ENCODE peak calls at places on chromosome X, in seven cellular contexts. W is stomach, U is A549, Y is ovary, R is suprapubic skin, C is transverse colon, G is K562. I is an unnamed sample.

GRCh38 chrX:140050906-140051305 is 85.6 kb upstream of the CXorf66 start:
- DNase-seq in W (no peak), U (peak; percentile 15), Y (no peak), R (no peak), C (no peak), G (peak; percentile 3), I (no peak)

GRCh38 chrX:144730486-144730885 is 516.8 kb upstream of the SPANXN1 start:
- DNase-seq in W (no peak), U (no peak), Y (no peak), R (no peak), C (no peak), G (no peak), I (no peak)

GRCh38 chrX:1535241-1536041 is 1.5 kb downstream of the P2RY8 start:
- DNase-seq in W (no peak), U (no peak), Y (no peak), R (no peak), C (peak; percentile 39), G (no peak), I (peak; percentile 64)

GRCh38 chrX:28920554-28920953 is 333.3 kb downstream of the IL1RAPL1 start:
- DNase-seq in W (no peak), U (no peak), Y (no peak), R (no peak), C (no peak), G (no peak), I (no peak)

GRCh38 chrX:44913656-44914531 is 40.9 kb downstream of the KDM6A start:
- DNase-seq in W (no peak), U (no peak), Y (no peak), R (no peak), C (no peak), G (no peak), I (no peak)

GRCh38 chrX:137313627-137314026 is 252.3 kb upstream of the ZIC3 start:
- DNase-seq in W (no peak), U (no peak), Y (no peak), R (no peak), C (no peak), G (no peak), I (no peak)

GRCh38 chrX:129843459-129844306 is at the start of gene ZDHHC9:
- DNase-seq in W (peak; percentile 89), U (peak; percentile 91), Y (peak; percentile 89), R (peak; percentile 92), C (peak; percentile 90), G (peak; percentile 92), I (peak; percentile 77)

GRCh38 chrX:861335-861890 is 230.8 kb downstream of the SHOX start:
- DNase-seq in W (no peak), U (no peak), Y (no peak), R (no peak), C (no peak), G (no peak), I (no peak)

GRCh38 chrX:124347242-124347641 is 879 bp downstream of the SH2D1A start:
- DNase-seq in W (no peak), U (no peak), Y (no peak), R (no peak), C (no peak), G (no peak), I (no peak)
- H3K27ac ChIP-seq in W (no peak overlapping the region), U (no peak overlapping the region), Y (no peak overlapping the region), R (no peak overlapping the region), C (peak overlapping the region; percentile 29), G (no peak overlapping the region), I (no peak overlapping the region)

GRCh38 chrX:40171513-40172168 is 73.9 kb upstream of the BCOR start:
- DNase-seq in W (no peak), U (no peak), Y (no peak), R (no peak), C (no peak), G (peak; percentile 45), I (no peak)
- TF ChIP-seq EP300 in W (no peak), U (no peak), Y (no peak), R (no peak), C (no peak), G (no peak), I (no peak)

GRCh38 chrX:40145670-40146470 is 48.1 kb upstream of the BCOR start:
- DNase-seq in W (no peak), U (no peak), Y (no peak), R (no peak), C (no peak), G (no peak), I (no peak)

GRCh38 chrX:40143987-40144386 is 46.2 kb upstream of the BCOR start:
- DNase-seq in W (no peak), U (no peak), Y (no peak), R (no peak), C (no peak), G (no peak), I (no peak)

GRCh38 chrX:40146471-40147398 is 49.0 kb upstream of the BCOR start:
- DNase-seq in W (no peak), U (no peak), Y (peak; percentile 52), R (no peak), C (no peak), G (no peak), I (no peak)

GRCh38 chrX:40144576-40144975 is 46.8 kb upstream of the BCOR start:
- DNase-seq in W (no peak), U (no peak), Y (no peak), R (no peak), C (no peak), G (no peak), I (no peak)

GRCh38 chrX:40145001-40145631 is 47.4 kb upstream of the BCOR start:
- DNase-seq in W (no peak), U (no peak), Y (no peak), R (no peak), C (no peak), G (no peak), I (no peak)
- H3K4me3 ChIP-seq in W (peak overlapping the region; percentile 46), U (no peak overlapping the region), Y (peak overlapping the region; percentile 39), R (peak overlapping the region; percentile 59), C (no peak overlapping the region), G (no peak overlapping the region), I (peak overlapping the region; percentile 39)

GRCh38 chrX:71174795-71175194 is 30.2 kb downstream of the NLGN3 start:
- DNase-seq in W (no peak), U (no peak), Y (no peak), R (no peak), C (no peak), G (no peak), I (no peak)

GRCh38 chrX:71173440-71173839 is 28.8 kb downstream of the NLGN3 start:
- DNase-seq in W (no peak), U (no peak), Y (no peak), R (no peak), C (no peak), G (peak; percentile 39), I (no peak)

GRCh38 chrX:71175531-71175930 is 30.9 kb downstream of the NLGN3 start:
- DNase-seq in W (no peak), U (no peak), Y (no peak), R (no peak), C (no peak), G (no peak), I (no peak)

GRCh38 chrX:71178908-71179307 is 34.3 kb downstream of the NLGN3 start:
- DNase-seq in W (peak; percentile 65), U (peak; percentile 76), Y (peak; percentile 47), R (no peak), C (peak; percentile 56), G (peak; percentile 81), I (peak; percentile 40)

DNA sequence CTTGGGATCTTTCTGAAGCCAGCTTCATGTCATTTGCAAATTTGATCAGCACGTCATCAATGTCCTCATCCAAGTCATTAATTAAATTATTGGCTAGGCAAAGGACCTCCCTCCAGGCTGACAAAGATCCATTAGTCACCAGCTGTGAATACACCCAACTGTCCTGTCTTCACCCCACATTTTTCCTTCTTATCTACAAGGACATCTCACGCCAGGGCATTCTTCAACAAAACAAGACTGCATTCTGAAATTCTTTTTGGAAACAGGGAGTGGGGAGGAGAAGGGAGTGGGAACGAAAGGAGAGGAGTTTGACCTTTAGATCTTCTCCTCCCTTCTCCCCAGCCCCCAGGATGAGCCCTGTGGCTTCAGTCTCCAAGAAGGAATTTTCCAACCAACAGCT is 32.7 kb downstream of the NLGN3 start:
- DNase-seq in W (no peak), U (no peak), Y (no peak), R (no peak), C (no peak), G (no peak), I (no peak)
- H3K27ac ChIP-seq in W (no peak overlapping the region), U (no peak overlapping the region), Y (no peak overlapping the region), R (no peak overlapping the region), C (no peak overlapping the region), G (no peak overlapping the region), I (no peak overlapping the region)

GRCh38 chrX:9997524-9997923 is 30.4 kb downstream of the CLDN34 start:
- DNase-seq in W (no peak), U (no peak), Y (no peak), R (no peak), C (no peak), G (no peak), I (no peak)
- TF ChIP-seq EP300 in W (no peak), U (no peak), Y (no peak), R (no peak), C (no peak), G (no peak), I (no peak)

DNA sequence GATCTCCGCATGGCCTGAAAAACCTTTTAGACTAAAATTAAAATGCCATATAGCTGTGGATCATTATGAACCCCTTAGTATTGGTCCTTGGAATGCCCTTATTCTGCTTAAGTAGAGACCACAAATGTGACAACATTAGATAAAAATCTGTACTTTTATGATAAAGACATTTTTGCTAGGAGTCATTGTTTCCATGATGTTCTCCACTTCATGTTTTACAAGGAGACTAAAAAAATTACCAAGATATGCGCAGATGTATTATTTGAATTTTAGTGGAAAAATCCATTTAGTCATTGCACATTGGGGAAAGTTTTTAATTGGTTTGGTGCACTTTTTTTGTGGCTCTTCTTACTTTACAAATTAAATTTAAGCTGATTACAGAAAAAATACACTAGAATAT is 85.1 kb upstream of the HPRT1 start:
- DNase-seq in W (no peak), U (no peak), Y (no peak), R (no peak), C (no peak), G (no peak), I (no peak)
- H3K4me3 ChIP-seq in W (no peak overlapping the region), U (peak overlapping the region; percentile 89), Y (no peak overlapping the region), R (peak overlapping the region; percentile 74), C (no peak overlapping the region), G (peak overlapping the region; percentile 93), I (no peak overlapping the region)

GRCh38 chrX:40297949-40298539 is 200.3 kb upstream of the BCOR start:
- DNase-seq in W (no peak), U (no peak), Y (no peak), R (no peak), C (no peak), G (peak; percentile 34), I (no peak)
- H3K27ac ChIP-seq in W (no peak overlapping the region), U (no peak overlapping the region), Y (peak overlapping the region; percentile 56), R (no peak overlapping the region), C (no peak overlapping the region), G (no peak overlapping the region), I (no peak overlapping the region)

DNA sequence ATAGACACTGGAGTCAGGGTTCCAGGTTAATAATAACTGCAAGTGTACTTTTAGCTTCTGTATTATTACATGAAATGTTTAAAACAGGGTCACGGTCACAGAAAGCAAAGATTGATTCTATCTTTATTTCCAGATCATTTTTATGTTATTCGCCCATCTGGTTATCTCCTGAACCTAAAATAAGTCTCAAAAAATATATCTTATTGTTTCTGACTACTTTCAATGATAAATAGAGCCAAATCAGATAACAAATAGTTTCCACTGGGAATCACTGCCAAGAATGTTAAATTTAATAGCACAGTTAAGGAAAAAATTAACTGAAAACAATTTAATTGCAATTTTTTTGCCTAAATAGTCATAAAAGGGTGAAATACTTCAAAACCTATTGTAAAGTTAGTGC is 17.2 kb upstream of the VEGFD start:
- DNase-seq in W (no peak), U (no peak), Y (no peak), R (no peak), C (no peak), G (no peak), I (no peak)
- TF ChIP-seq EP300 in W (no peak), U (no peak), Y (no peak), R (no peak), C (no peak), G (no peak), I (no peak)

GRCh38 chrX:154017766-154018517 is 1.8 kb downstream of the IRAK1 start:
- DNase-seq in W (no peak), U (no peak), Y (no peak), R (no peak), C (no peak), G (no peak), I (no peak)
- H3K4me3 ChIP-seq in W (no peak overlapping the region), U (peak overlapping the region; percentile 63), Y (no peak overlapping the region), R (peak overlapping the region; percentile 66), C (no peak overlapping the region), G (peak overlapping the region; percentile 81), I (no peak overlapping the region)